ENCODE peak calls at places on chromosomes 7 and 10, in eight cellular contexts. One of them, this sample, is unnamed.

GRCh38 chr10:62384447-62385081 is 10.4 kb downstream of the ZNF365 start:
- DNase-seq in upper lobe of right lung: no peak
- DNase-seq in ovary: no peak
- DNase-seq in aorta: no peak
- DNase-seq in naive thymus-derived CD4-positive, alpha-beta T cell: no peak
- DNase-seq in cardiac muscle cell: no peak
- DNase-seq in transverse colon: no peak
- DNase-seq in fibroblast of lung: no peak
- DNase-seq in this sample: no peak

GRCh38 chr7:55237156-55237721 is 127.9 kb upstream of the LANCL2 start:
- DNase-seq in upper lobe of right lung: no peak
- DNase-seq in ovary: no peak
- DNase-seq in aorta: no peak
- DNase-seq in naive thymus-derived CD4-positive, alpha-beta T cell: no peak
- DNase-seq in cardiac muscle cell: no peak
- DNase-seq in transverse colon: no peak
- DNase-seq in fibroblast of lung: no peak
- DNase-seq in this sample: no peak

GRCh38 chr10:80524190-80524589 is 13.5 kb upstream of the SH2D4B start:
- DNase-seq in upper lobe of right lung: no peak
- DNase-seq in ovary: no peak
- DNase-seq in aorta: no peak
- DNase-seq in naive thymus-derived CD4-positive, alpha-beta T cell: no peak
- DNase-seq in cardiac muscle cell: no peak
- DNase-seq in transverse colon: no peak
- DNase-seq in fibroblast of lung: no peak
- DNase-seq in this sample: no peak

GRCh38 chr7:67470256-67470751 is 473.7 kb downstream of the TYW1 start:
- DNase-seq in upper lobe of right lung: no peak
- DNase-seq in ovary: no peak
- DNase-seq in aorta: no peak
- DNase-seq in naive thymus-derived CD4-positive, alpha-beta T cell: no peak
- DNase-seq in cardiac muscle cell: peak; percentile 88
- DNase-seq in transverse colon: no peak
- DNase-seq in fibroblast of lung: no peak
- DNase-seq in this sample: no peak

GRCh38 chr10:63491558-63492316 is 26.0 kb upstream of the JMJD1C start:
- DNase-seq in upper lobe of right lung: no peak
- DNase-seq in ovary: peak; percentile 72
- DNase-seq in aorta: no peak
- DNase-seq in naive thymus-derived CD4-positive, alpha-beta T cell: no peak
- DNase-seq in cardiac muscle cell: peak; percentile 28
- DNase-seq in transverse colon: no peak
- DNase-seq in fibroblast of lung: peak; percentile 94
- DNase-seq in this sample: no peak

GRCh38 chr7:102279537-102280400 is 6.9 kb upstream of the SH2B2 start:
- DNase-seq in upper lobe of right lung: peak; percentile 75
- DNase-seq in ovary: peak; percentile 64
- DNase-seq in aorta: no peak
- DNase-seq in naive thymus-derived CD4-positive, alpha-beta T cell: peak; percentile 35
- DNase-seq in cardiac muscle cell: peak; percentile 78
- DNase-seq in transverse colon: peak; percentile 50
- DNase-seq in fibroblast of lung: peak; percentile 54
- DNase-seq in this sample: peak; percentile 72

GRCh38 chr7:3897430-3898385 is 596.7 kb downstream of the SDK1 start:
- DNase-seq in upper lobe of right lung: no peak
- DNase-seq in ovary: peak; percentile 40
- DNase-seq in aorta: no peak
- DNase-seq in naive thymus-derived CD4-positive, alpha-beta T cell: peak; percentile 12
- DNase-seq in cardiac muscle cell: peak; percentile 40
- DNase-seq in transverse colon: peak; percentile 34
- DNase-seq in fibroblast of lung: peak; percentile 78
- DNase-seq in this sample: peak; percentile 33

GRCh38 chr7:18352339-18353255 is 143.0 kb upstream of the HDAC9 start:
- DNase-seq in upper lobe of right lung: no peak
- DNase-seq in ovary: peak; percentile 20
- DNase-seq in aorta: peak; percentile 57
- DNase-seq in naive thymus-derived CD4-positive, alpha-beta T cell: no peak
- DNase-seq in cardiac muscle cell: peak; percentile 66
- DNase-seq in transverse colon: peak; percentile 53
- DNase-seq in fibroblast of lung: peak; percentile 78
- DNase-seq in this sample: peak; percentile 69

GRCh38 chr10:18713077-18713476 is 53.8 kb downstream of the ARL5B start:
- DNase-seq in upper lobe of right lung: no peak
- DNase-seq in ovary: no peak
- DNase-seq in aorta: no peak
- DNase-seq in naive thymus-derived CD4-positive, alpha-beta T cell: no peak
- DNase-seq in cardiac muscle cell: no peak
- DNase-seq in transverse colon: no peak
- DNase-seq in fibroblast of lung: peak; percentile 91
- DNase-seq in this sample: peak; percentile 24

GRCh38 chr10:122139226-122139625 is 131.9 kb upstream of the BTBD16 start:
- DNase-seq in upper lobe of right lung: no peak
- DNase-seq in ovary: no peak
- DNase-seq in aorta: no peak
- DNase-seq in naive thymus-derived CD4-positive, alpha-beta T cell: no peak
- DNase-seq in cardiac muscle cell: peak; percentile 89
- DNase-seq in transverse colon: no peak
- DNase-seq in fibroblast of lung: no peak
- DNase-seq in this sample: no peak

GRCh38 chr10:122139627-122140151 is 131.4 kb upstream of the BTBD16 start:
- DNase-seq in upper lobe of right lung: no peak
- DNase-seq in ovary: no peak
- DNase-seq in aorta: no peak
- DNase-seq in naive thymus-derived CD4-positive, alpha-beta T cell: no peak
- DNase-seq in cardiac muscle cell: no peak
- DNase-seq in transverse colon: no peak
- DNase-seq in fibroblast of lung: no peak
- DNase-seq in this sample: no peak

GRCh38 chr10:122141821-122142651 is 129.1 kb upstream of the BTBD16 start:
- DNase-seq in upper lobe of right lung: no peak
- DNase-seq in ovary: no peak
- DNase-seq in aorta: peak; percentile 71
- DNase-seq in naive thymus-derived CD4-positive, alpha-beta T cell: no peak
- DNase-seq in cardiac muscle cell: no peak
- DNase-seq in transverse colon: no peak
- DNase-seq in fibroblast of lung: peak; percentile 54
- DNase-seq in this sample: no peak

GRCh38 chr10:122140941-122141623 is 130.0 kb upstream of the BTBD16 start:
- DNase-seq in upper lobe of right lung: peak; percentile 88
- DNase-seq in ovary: peak; percentile 94
- DNase-seq in aorta: peak; percentile 95
- DNase-seq in naive thymus-derived CD4-positive, alpha-beta T cell: no peak
- DNase-seq in cardiac muscle cell: no peak
- DNase-seq in transverse colon: peak; percentile 75
- DNase-seq in fibroblast of lung: peak; percentile 95
- DNase-seq in this sample: peak; percentile 94

DNA sequence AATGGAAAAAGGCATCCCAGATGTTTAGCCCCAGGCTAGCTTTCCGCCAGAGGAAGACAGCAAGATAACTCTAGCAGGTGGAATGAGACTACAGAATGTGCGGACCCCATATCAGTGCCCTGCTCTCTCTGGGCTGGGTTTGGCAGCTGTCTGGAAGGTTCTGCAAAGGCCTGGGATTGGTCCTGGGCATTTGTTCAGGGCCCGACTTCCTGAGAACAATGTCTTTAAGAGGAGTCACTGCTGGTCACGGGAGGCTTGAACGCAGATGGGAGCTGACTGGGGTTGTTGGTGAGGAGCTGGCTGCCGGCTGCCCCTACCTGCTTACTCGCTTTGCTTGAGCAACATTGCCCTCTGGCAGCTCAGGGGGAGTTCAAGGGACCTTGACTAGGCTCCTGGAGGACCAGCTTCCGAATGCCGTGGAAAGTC is 130.6 kb upstream of the BTBD16 start:
- DNase-seq in upper lobe of right lung: no peak
- DNase-seq in ovary: no peak
- DNase-seq in aorta: no peak
- DNase-seq in naive thymus-derived CD4-positive, alpha-beta T cell: no peak
- DNase-seq in cardiac muscle cell: peak; percentile 32
- DNase-seq in transverse colon: no peak
- DNase-seq in fibroblast of lung: peak; percentile 58
- DNase-seq in this sample: no peak
- H3K27ac ChIP-seq in upper lobe of right lung: peak overlapping the region; percentile 55
- H3K27ac ChIP-seq in ovary: peak overlapping the region; percentile 70
- H3K27ac ChIP-seq in aorta: peak overlapping the region; percentile 92
- H3K27ac ChIP-seq in naive thymus-derived CD4-positive, alpha-beta T cell: no peak overlapping the region
- H3K27ac ChIP-seq in cardiac muscle cell: peak overlapping the region; percentile 92
- H3K27ac ChIP-seq in transverse colon: peak overlapping the region; percentile 61
- H3K27ac ChIP-seq in fibroblast of lung: peak overlapping the region; percentile 84
- H3K27ac ChIP-seq in this sample: peak overlapping the region; percentile 88

DNA sequence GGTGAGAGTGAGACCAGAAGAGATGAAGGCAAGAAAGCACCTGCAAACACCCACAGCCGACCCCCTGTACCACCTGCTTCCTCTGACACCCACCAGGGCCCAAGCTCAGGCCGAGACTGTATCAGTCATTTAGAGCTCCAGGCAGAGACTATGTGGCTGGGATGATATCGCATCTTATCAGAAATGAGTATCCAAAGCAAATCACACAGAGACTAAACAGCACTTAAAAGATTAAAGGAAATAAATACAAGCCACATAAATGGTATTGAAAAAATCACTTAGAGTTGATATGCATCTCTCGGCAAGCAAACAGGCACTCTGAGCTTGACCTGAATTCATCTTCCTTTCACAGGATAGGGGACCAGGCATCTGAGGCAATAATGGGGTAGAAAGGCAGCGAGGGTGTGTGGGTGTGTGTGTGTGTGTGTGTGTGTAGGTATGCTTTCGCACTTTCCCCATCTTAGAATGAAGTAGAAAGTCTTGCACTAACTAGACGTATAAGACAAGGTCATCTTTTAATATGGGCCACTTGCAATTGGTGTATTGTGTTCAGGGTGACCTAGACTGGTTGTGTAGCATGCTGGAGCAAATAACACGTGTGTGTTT is 665.9 kb downstream of the KCNMA1 start:
- DNase-seq in upper lobe of right lung: no peak
- DNase-seq in ovary: no peak
- DNase-seq in aorta: no peak
- DNase-seq in naive thymus-derived CD4-positive, alpha-beta T cell: no peak
- DNase-seq in cardiac muscle cell: no peak
- DNase-seq in transverse colon: no peak
- DNase-seq in fibroblast of lung: no peak
- DNase-seq in this sample: no peak
- H3K4me1 ChIP-seq in upper lobe of right lung: no peaks in the 10 kb centered on the region
- H3K4me1 ChIP-seq in ovary: no peaks in the 10 kb centered on the region
- H3K4me1 ChIP-seq in aorta: no peaks in the 10 kb centered on the region
- H3K4me1 ChIP-seq in naive thymus-derived CD4-positive, alpha-beta T cell: no peaks in the 10 kb centered on the region
- H3K4me1 ChIP-seq in cardiac muscle cell: no peaks in the 10 kb centered on the region
- H3K4me1 ChIP-seq in transverse colon: no peaks in the 10 kb centered on the region
- H3K4me1 ChIP-seq in fibroblast of lung: no peaks in the 10 kb centered on the region
- H3K4me1 ChIP-seq in this sample: no peaks in the 10 kb centered on the region

DNA sequence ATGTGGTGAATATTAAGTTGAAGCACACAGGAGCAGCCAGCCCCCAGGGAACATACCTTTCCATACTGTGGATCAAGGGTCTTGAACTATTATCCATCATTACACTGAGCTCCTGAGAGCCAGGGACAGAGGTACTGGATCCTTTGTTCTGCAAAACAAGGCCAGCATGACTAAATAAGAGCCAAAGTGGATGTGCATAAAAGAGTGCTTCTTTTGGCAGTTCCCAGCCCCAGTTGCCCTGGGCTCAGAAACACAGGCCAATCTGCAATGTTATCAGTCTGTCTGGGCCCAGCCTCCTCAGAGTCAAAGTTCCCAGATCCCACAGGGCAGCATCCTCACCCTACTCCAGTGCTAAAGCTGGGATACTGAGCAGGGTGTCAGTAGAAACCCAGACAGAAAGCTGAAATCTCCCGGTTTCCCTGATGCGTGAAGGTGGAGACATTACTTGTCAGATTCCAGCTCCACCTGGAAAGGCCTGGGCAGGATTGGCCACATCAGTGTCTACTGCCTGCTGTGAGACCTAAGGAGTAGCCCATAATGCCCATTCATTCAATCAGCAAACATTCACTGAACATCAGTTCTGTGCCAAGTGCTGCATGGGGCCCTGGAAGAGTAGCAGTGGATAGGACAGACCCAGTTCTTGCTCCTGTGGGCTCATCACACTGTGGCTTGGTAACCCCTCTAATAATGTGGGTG is 342.7 kb downstream of the CXCL12 start:
- DNase-seq in upper lobe of right lung: no peak
- DNase-seq in ovary: no peak
- DNase-seq in aorta: no peak
- DNase-seq in naive thymus-derived CD4-positive, alpha-beta T cell: no peak
- DNase-seq in cardiac muscle cell: no peak
- DNase-seq in transverse colon: no peak
- DNase-seq in fibroblast of lung: no peak
- DNase-seq in this sample: no peak
- H3K27ac ChIP-seq in upper lobe of right lung: no peak overlapping the region
- H3K27ac ChIP-seq in ovary: no peak overlapping the region
- H3K27ac ChIP-seq in aorta: no peak overlapping the region
- H3K27ac ChIP-seq in naive thymus-derived CD4-positive, alpha-beta T cell: no peak overlapping the region
- H3K27ac ChIP-seq in cardiac muscle cell: no peak overlapping the region
- H3K27ac ChIP-seq in transverse colon: no peak overlapping the region
- H3K27ac ChIP-seq in fibroblast of lung: no peak overlapping the region
- H3K27ac ChIP-seq in this sample: no peak overlapping the region

GRCh38 chr10:110568055-110568735 is 700 bp downstream of the SMC3 start:
- DNase-seq in upper lobe of right lung: no peak
- DNase-seq in ovary: no peak
- DNase-seq in aorta: no peak
- DNase-seq in naive thymus-derived CD4-positive, alpha-beta T cell: peak; percentile 52
- DNase-seq in cardiac muscle cell: peak; percentile 77
- DNase-seq in transverse colon: peak; percentile 39
- DNase-seq in fibroblast of lung: peak; percentile 16
- DNase-seq in this sample: peak; percentile 97
- H3K4me1 ChIP-seq in upper lobe of right lung: peaks cover 24% of the 10 kb centered on the region
- H3K4me1 ChIP-seq in ovary: peaks cover 4% of the 10 kb centered on the region
- H3K4me1 ChIP-seq in aorta: peaks cover 3% of the 10 kb centered on the region
- H3K4me1 ChIP-seq in naive thymus-derived CD4-positive, alpha-beta T cell: peaks cover 25% of the 10 kb centered on the region
- H3K4me1 ChIP-seq in cardiac muscle cell: peaks cover 30% of the 10 kb centered on the region
- H3K4me1 ChIP-seq in transverse colon: peaks cover 14% of the 10 kb centered on the region
- H3K4me1 ChIP-seq in fibroblast of lung: no peaks in the 10 kb centered on the region
- H3K4me1 ChIP-seq in this sample: peaks cover 27% of the 10 kb centered on the region

DNA sequence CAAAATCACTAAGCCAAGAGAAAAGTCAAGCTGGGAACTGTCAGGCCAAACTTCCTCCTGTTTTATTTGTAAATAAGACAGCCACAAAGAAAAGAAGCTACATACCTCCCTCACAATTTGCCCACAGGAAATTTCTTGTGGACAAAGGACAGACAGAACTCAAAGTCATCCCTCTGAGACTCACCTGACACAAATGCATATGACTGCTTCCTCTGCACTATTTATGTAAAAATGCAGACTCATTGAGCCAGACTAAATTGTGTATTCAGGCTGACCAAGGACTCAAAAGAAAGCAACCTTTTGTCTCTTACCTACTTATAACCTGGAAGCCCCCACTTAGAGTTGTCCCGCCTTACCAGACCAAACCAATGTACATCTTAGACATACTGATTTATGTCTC is 11.8 kb downstream of the TOMM7 start:
- DNase-seq in upper lobe of right lung: no peak
- DNase-seq in ovary: no peak
- DNase-seq in aorta: no peak
- DNase-seq in naive thymus-derived CD4-positive, alpha-beta T cell: no peak
- DNase-seq in cardiac muscle cell: no peak
- DNase-seq in transverse colon: no peak
- DNase-seq in fibroblast of lung: no peak
- DNase-seq in this sample: no peak
- H3K27ac ChIP-seq in upper lobe of right lung: no peak overlapping the region
- H3K27ac ChIP-seq in ovary: no peak overlapping the region
- H3K27ac ChIP-seq in aorta: no peak overlapping the region
- H3K27ac ChIP-seq in naive thymus-derived CD4-positive, alpha-beta T cell: no peak overlapping the region
- H3K27ac ChIP-seq in cardiac muscle cell: peak overlapping the region; percentile 10
- H3K27ac ChIP-seq in transverse colon: no peak overlapping the region
- H3K27ac ChIP-seq in fibroblast of lung: no peak overlapping the region
- H3K27ac ChIP-seq in this sample: no peak overlapping the region